ENCODE peak calls at places on chromosomes 7 and 10, in nine cellular contexts. O, N, W, D, G, Z, E, U and F are unnamed samples.

GRCh38 chr10:122368502-122369254 is 5.8 kb upstream of the PLEKHA1 start:
- DNase-seq in G (no peak), D (no peak), O (no peak), W (no peak), Z (no peak), U (no peak), N (no peak), E (no peak), F (peak; percentile 10)

GRCh38 chr10:86203162-86203905 is 163.3 kb downstream of the GRID1 start:
- DNase-seq in N (no peak), Z (no peak), O (peak; percentile 10), W (no peak), G (peak; percentile 45), E (no peak), D (no peak), U (peak; percentile 24), F (no peak)

GRCh38 chr10:107616463-107617131 is 452.1 kb upstream of the SORCS1 start:
- DNase-seq in D (no peak), O (no peak), U (peak; percentile 74), E (no peak), G (no peak), Z (no peak), W (no peak), N (no peak), F (peak; percentile 56)

GRCh38 chr10:58319599-58319998 is 15.2 kb upstream of the UBE2D1 start:
- DNase-seq in O (no peak), Z (no peak), D (no peak), E (no peak), W (no peak), U (peak; percentile 1), N (no peak), G (no peak), F (peak; percentile 9)

GRCh38 chr10:64041989-64042490 is 520.8 kb downstream of the REEP3 start:
- DNase-seq in G (no peak), N (no peak), Z (no peak), W (no peak), D (no peak), E (no peak), O (no peak), U (no peak), F (no peak)

GRCh38 chr10:98088186-98088971 is 46.1 kb upstream of the R3HCC1L start:
- DNase-seq in O (no peak), Z (no peak), N (no peak), D (no peak), W (no peak), E (no peak), G (no peak), U (no peak), F (peak; percentile 31)

GRCh38 chr10:60818134-60818770 is 40.0 kb downstream of the CDK1 start:
- DNase-seq in U (no peak), W (no peak), Z (no peak), N (no peak), D (no peak), O (no peak), E (no peak), G (no peak), F (peak; percentile 32)

GRCh38 chr10:116286801-116287200 is 13.8 kb upstream of the GFRA1 start:
- DNase-seq in E (no peak), O (no peak), W (no peak), N (no peak), D (no peak), G (no peak), U (peak; percentile 17), Z (no peak), F (no peak)

GRCh38 chr7:101803203-101804086 is 14.0 kb upstream of the CUX1 start:
- DNase-seq in G (no peak), N (no peak), U (no peak), Z (no peak), D (no peak), O (no peak), W (no peak), E (no peak), F (no peak)

GRCh38 chr10:97129666-97130065 is 56.1 kb downstream of the SLIT1 start:
- DNase-seq in G (no peak), D (no peak), O (no peak), N (no peak), E (no peak), W (no peak), Z (no peak), U (peak; percentile 33), F (no peak)

GRCh38 chr10:23403278-23403677 is 35.6 kb upstream of the OTUD1 start:
- DNase-seq in E (no peak), O (no peak), U (no peak), G (no peak), N (no peak), Z (no peak), D (no peak), W (no peak), F (no peak)

GRCh38 chr7:123070702-123071286 is 75.3 kb upstream of the TAS2R16 start:
- DNase-seq in U (no peak), Z (no peak), N (no peak), G (peak; percentile 1), O (no peak), D (no peak), W (no peak), E (no peak), F (peak; percentile 56)

GRCh38 chr10:124722812-124723783 is 21.1 kb downstream of the FAM53B start:
- DNase-seq in O (no peak), E (no peak), Z (no peak), W (no peak), N (no peak), U (peak; percentile 50), D (peak; percentile 54), G (no peak), F (no peak)

GRCh38 chr7:128741491-128741890 is 2.3 kb downstream of the CALU start:
- DNase-seq in U (no peak), W (no peak), O (no peak), E (no peak), N (no peak), D (no peak), G (no peak), Z (no peak), F (peak; percentile 19)

GRCh38 chr10:71131508-71132088 is 80.8 kb upstream of the UNC5B start:
- DNase-seq in U (no peak), O (no peak), W (no peak), D (no peak), N (no peak), E (no peak), Z (no peak), G (no peak), F (no peak)

GRCh38 chr7:2049111-2049781 is 183.5 kb downstream of the MAD1L1 start:
- DNase-seq in N (no peak), E (no peak), Z (no peak), U (no peak), W (no peak), O (no peak), D (no peak), G (no peak), F (no peak)

GRCh38 chr7:13262929-13263530 is 575.6 kb downstream of the ARL4A start:
- DNase-seq in U (peak; percentile 30), D (no peak), N (no peak), W (peak; percentile 33), Z (no peak), G (peak; percentile 5), O (peak; percentile 13), E (peak; percentile 17), F (peak; percentile 51)

GRCh38 chr7:15603124-15603523 is 41.3 kb upstream of the AGMO start:
- DNase-seq in N (no peak), W (no peak), O (no peak), Z (no peak), E (no peak), U (no peak), G (no peak), D (no peak), F (peak; percentile 45)

GRCh38 chr7:1175597-1175966 is 15.6 kb upstream of the ZFAND2A start:
- DNase-seq in N (no peak), U (no peak), Z (no peak), E (no peak), O (no peak), G (no peak), D (no peak), W (no peak), F (no peak)

GRCh38 chr10:70032667-70033066 is 20.0 kb upstream of the MACROH2A2 start:
- DNase-seq in E (no peak), O (no peak), D (no peak), Z (no peak), G (no peak), W (no peak), U (no peak), N (no peak), F (no peak)

GRCh38 chr10:21518629-21519321 is 6.7 kb downstream of the SKIDA1 start:
- DNase-seq in N (no peak), O (no peak), D (no peak), U (no peak), E (no peak), W (no peak), G (no peak), Z (no peak), F (no peak)

GRCh38 chr10:116737582-116738358 is 4.6 kb downstream of the HSPA12A start:
- DNase-seq in Z (no peak), O (no peak), D (no peak), G (no peak), U (no peak), E (no peak), W (no peak), N (peak; percentile 24), F (no peak)

GRCh38 chr7:64045301-64046040 is at the start of gene ZNF727:
- DNase-seq in U (no peak), E (peak; percentile 58), Z (peak; percentile 25), O (peak; percentile 11), D (peak; percentile 30), G (no peak), W (no peak), N (peak; percentile 25), F (no peak)